ENCODE peak calls at places on chromosomes 3 and 15, in ten cellular contexts. C is head of caudate nucleus, V is NCI-H460, I is kidney epithelial cell, K is NCI-H69, D is SW480, U is stromal cell of bone marrow, O is NCI-H2081 treated with DMSO at 0.1 percent for 48 hours, X is T-helper 17 cell, H is left cardiac atrium. Z is an unnamed sample.
A peak's percentile ranks its signal among the peaks of the same experiment; 100 is the strongest.

GRCh38 chr3:55620361-55621025 is 133.4 kb upstream of the WNT5A start:
- DNase-seq in C (no peak), V (peak; percentile 77), I (no peak), K (no peak), D (peak; percentile 66), U (no peak), O (no peak), X (no peak), H (no peak), Z (no peak)

GRCh38 chr3:87145553-87145952 is 81.6 kb upstream of the CHMP2B start:
- DNase-seq in C (peak; percentile 41), V (no peak), I (no peak), K (peak; percentile 59), D (peak; percentile 10), U (no peak), O (no peak), X (no peak), H (no peak), Z (no peak)

GRCh38 chr3:46981932-46982471 is 2.5 kb downstream of the NBEAL2 start:
- DNase-seq in C (no peak), V (no peak), I (no peak), K (peak; percentile 9), D (no peak), U (no peak), O (no peak), X (no peak), H (peak; percentile 57), Z (no peak)

GRCh38 chr15:43125095-43125661 is 8.2 kb upstream of the TMEM62 start:
- DNase-seq in C (no peak), V (no peak), I (no peak), K (no peak), D (peak; percentile 7), U (no peak), O (no peak), X (no peak), H (no peak), Z (no peak)

GRCh38 chr15:86743283-86743903 is 663.7 kb downstream of the AGBL1 start:
- DNase-seq in C (no peak), V (peak; percentile 23), I (no peak), K (peak; percentile 21), D (peak; percentile 30), U (no peak), O (no peak), X (peak; percentile 53), H (peak; percentile 22), Z (no peak)

GRCh38 chr3:121800906-121801305 is 34.0 kb downstream of the IQCB1 start:
- DNase-seq in C (no peak), V (no peak), I (no peak), K (no peak), D (no peak), U (no peak), O (no peak), X (no peak), H (no peak), Z (no peak)

GRCh38 chr3:103306081-103306480 is 871.3 kb downstream of the ZPLD1 start:
- DNase-seq in C (no peak), V (no peak), I (no peak), K (no peak), D (no peak), U (no peak), O (no peak), X (no peak), H (no peak), Z (no peak)

GRCh38 chr3:178342111-178342510 is 194.1 kb upstream of the KCNMB2 start:
- DNase-seq in C (no peak), V (no peak), I (no peak), K (no peak), D (no peak), U (no peak), O (no peak), X (no peak), H (no peak), Z (no peak)

GRCh38 chr3:173380681-173381080 is 16.9 kb upstream of the NLGN1 start:
- DNase-seq in C (no peak), V (no peak), I (no peak), K (no peak), D (no peak), U (no peak), O (no peak), X (no peak), H (no peak), Z (no peak)

GRCh38 chr3:31461441-31461840 is 71.3 kb upstream of the STT3B start:
- DNase-seq in C (no peak), V (no peak), I (no peak), K (no peak), D (no peak), U (no peak), O (no peak), X (no peak), H (no peak), Z (no peak)

GRCh38 chr3:151918253-151919029 is 45.0 kb downstream of the SUCNR1 start:
- DNase-seq in C (no peak), V (peak; percentile 43), I (peak; percentile 19), K (peak; percentile 62), D (peak; percentile 64), U (no peak), O (peak; percentile 33), X (no peak), H (no peak), Z (peak; percentile 29)

GRCh38 chr3:23712656-23713559 is 92.8 kb upstream of the UBE2E1 start:
- DNase-seq in C (peak; percentile 11), V (no peak), I (peak; percentile 52), K (peak; percentile 89), D (peak; percentile 6), U (peak; percentile 85), O (no peak), X (no peak), H (peak; percentile 57), Z (no peak)

GRCh38 chr15:73602992-73603391 is 30.2 kb downstream of the NPTN start:
- DNase-seq in C (no peak), V (no peak), I (no peak), K (no peak), D (no peak), U (no peak), O (no peak), X (no peak), H (no peak), Z (no peak)

Z was measured in B cell.